ENCODE peak calls at places on chromosomes 13 and 19, in seven cellular contexts. M is fibroblast of pulmonary artery, S is uterus, P is lung, L is WERI-Rb-1, G is fibroblast of lung, R is dorsolateral prefrontal cortex. F is an unnamed sample.

GRCh38 chr19:43467730-43468129 is 2.3 kb upstream of the LYPD3 start:
- DNase-seq in S (no peak), M (peak; percentile 66), L (no peak), R (no peak), G (peak; percentile 74), P (no peak), F (peak; percentile 45)

GRCh38 chr13:51931606-51932005 is 69.8 kb downstream of the CCDC70 start:
- DNase-seq in R (no peak), P (no peak), G (no peak), L (no peak), S (no peak), M (no peak), F (no peak)

GRCh38 chr13:42821437-42821836 is 40.1 kb downstream of the FAM216B start:
- DNase-seq in R (no peak), L (no peak), G (peak; percentile 91), S (no peak), P (no peak), M (peak; percentile 88), F (peak; percentile 83)

GRCh38 chr19:34225659-34226015 is 28.7 kb upstream of the GARRE1 start:
- DNase-seq in S (no peak), M (no peak), G (peak; percentile 63), R (no peak), L (no peak), P (no peak), F (no peak)

GRCh38 chr19:3699071-3699740 is 1.1 kb downstream of the PIP5K1C start:
- DNase-seq in P (no peak), M (peak; percentile 58), G (peak; percentile 53), L (peak; percentile 69), S (peak; percentile 46), R (peak; percentile 70), F (peak; percentile 47)

GRCh38 chr13:73767747-73768315 is 366.4 kb downstream of the KLF12 start:
- DNase-seq in G (no peak), P (no peak), R (no peak), L (peak; percentile 38), S (no peak), M (no peak), F (no peak)

GRCh38 chr13:32314968-32315254 is 252 bp downstream of the ZAR1L start:
- DNase-seq in G (peak; percentile 63), M (peak; percentile 49), R (no peak), P (peak; percentile 51), S (no peak), L (peak; percentile 25), F (peak; percentile 58)

GRCh38 chr13:99386911-99387788 is 80.0 kb upstream of the GPR183 start:
- DNase-seq in G (no peak), P (peak; percentile 62), R (no peak), L (peak; percentile 91), S (no peak), M (peak; percentile 22), F (no peak)

GRCh38 chr13:48066310-48066989 is 28.5 kb downstream of the MED4 start:
- DNase-seq in R (no peak), S (no peak), L (peak; percentile 42), G (peak; percentile 49), M (peak; percentile 31), P (no peak), F (peak; percentile 26)

GRCh38 chr19:45306040-45306439 is 16.6 kb downstream of the CKM start:
- DNase-seq in P (no peak), M (no peak), S (no peak), L (no peak), R (no peak), G (no peak), F (peak; percentile 38)

GRCh38 chr13:22486490-22486889 is 694.3 kb upstream of the SGCG start:
- DNase-seq in S (no peak), P (no peak), G (no peak), R (no peak), L (no peak), M (no peak), F (no peak)

GRCh38 chr19:7831452-7831851 is 1.4 kb downstream of the EVI5L start:
- DNase-seq in M (peak; percentile 44), G (peak; percentile 36), L (peak; percentile 38), R (peak; percentile 52), P (no peak), S (no peak), F (peak; percentile 48)

GRCh38 chr13:77928909-77929308 is 10.3 kb upstream of the EDNRB start:
- DNase-seq in S (no peak), R (no peak), G (no peak), P (no peak), L (no peak), M (no peak), F (no peak)

GRCh38 chr13:76383671-76384461 is 502.3 kb downstream of the KCTD12 start:
- DNase-seq in S (no peak), M (peak; percentile 89), G (peak; percentile 98), P (peak; percentile 58), R (no peak), L (no peak), F (peak; percentile 96)

GRCh38 chr19:46784262-46785053 is 3.9 kb downstream of the SLC1A5 start:
- DNase-seq in R (no peak), M (peak; percentile 90), S (peak; percentile 83), P (peak; percentile 90), L (peak; percentile 78), G (peak; percentile 93), F (peak; percentile 97)

DNA sequence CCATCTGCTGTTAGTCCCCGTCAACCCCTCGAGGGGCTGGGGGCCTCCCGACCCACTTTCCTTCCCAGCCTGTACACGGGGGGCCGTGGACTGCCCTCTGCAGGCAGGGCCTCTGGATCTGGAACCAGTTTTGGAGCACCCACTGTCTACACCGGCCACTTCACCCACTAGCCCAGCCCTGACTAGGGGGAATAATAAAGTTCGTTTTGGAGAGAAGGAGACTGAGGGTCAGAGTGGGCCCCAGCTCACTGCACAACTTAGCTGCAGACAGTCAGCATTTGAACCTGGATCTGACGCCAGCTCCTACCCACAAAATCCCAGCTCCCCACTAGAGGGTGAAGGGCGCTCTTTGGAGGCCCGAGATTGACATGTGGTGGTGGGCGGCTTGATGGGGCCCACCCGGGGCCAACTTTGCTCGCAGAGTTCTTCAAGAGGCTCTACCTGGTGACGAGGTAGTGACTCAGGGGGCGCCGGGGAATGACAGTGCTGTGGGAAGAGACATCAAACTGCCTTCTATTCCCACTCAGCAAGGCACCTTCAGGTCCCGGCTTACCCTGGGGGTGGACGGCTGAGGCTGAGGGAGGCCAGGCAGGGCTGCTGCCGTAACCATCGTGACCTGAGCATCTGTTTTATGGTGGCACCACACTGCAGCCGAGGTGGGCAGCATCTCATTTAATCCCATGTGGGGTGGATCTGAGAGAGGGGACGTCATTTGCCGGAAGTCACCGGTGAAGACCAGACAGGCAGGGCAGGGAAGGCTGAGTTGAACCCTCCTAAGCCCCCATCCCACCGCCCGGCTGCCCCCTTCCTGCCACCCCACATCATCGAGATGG is 1.8 kb downstream of the LINGO3 start:
- DNase-seq in R (no peak), P (no peak), G (no peak), L (no peak), S (no peak), M (no peak), F (no peak)
- H3K4me3 ChIP-seq in R (no peak overlapping the region), P (no peak overlapping the region), G (no peak overlapping the region), L (no peak overlapping the region), S (no peak overlapping the region), M (no peak overlapping the region), F (no peak overlapping the region)

GRCh38 chr19:30407310-30407709 is 35.1 kb downstream of the ZNF536 start:
- DNase-seq in P (no peak), G (no peak), R (no peak), S (no peak), L (no peak), M (no peak), F (no peak)

GRCh38 chr19:30402790-30403189 is 30.6 kb downstream of the ZNF536 start:
- DNase-seq in G (no peak), S (no peak), P (no peak), L (no peak), M (no peak), R (no peak), F (no peak)

GRCh38 chr19:30408734-30409301 is 36.6 kb downstream of the ZNF536 start:
- DNase-seq in M (no peak), L (no peak), S (no peak), G (no peak), P (no peak), R (no peak), F (no peak)

GRCh38 chr19:30403583-30403982 is 31.4 kb downstream of the ZNF536 start:
- DNase-seq in M (no peak), R (no peak), G (no peak), S (no peak), L (no peak), P (no peak), F (no peak)

GRCh38 chr19:30406220-30406944 is 34.2 kb downstream of the ZNF536 start:
- DNase-seq in P (no peak), L (peak; percentile 48), R (peak; percentile 61), S (no peak), G (peak; percentile 1), M (no peak), F (no peak)
- TF ChIP-seq CTCF in P (no peak), L (peak; percentile 75), R (peak; percentile 46), S (no peak), G (no peak), M (no peak), F (no peak)

GRCh38 chr19:13460045-13460444 is 46.2 kb downstream of the CACNA1A start:
- DNase-seq in R (no peak), S (no peak), P (no peak), L (no peak), M (no peak), G (no peak), F (no peak)

GRCh38 chr19:13463296-13463695 is 43.0 kb downstream of the CACNA1A start:
- DNase-seq in G (peak; percentile 2), P (no peak), S (no peak), L (no peak), M (peak; percentile 14), R (no peak), F (peak; percentile 13)

GRCh38 chr19:13461536-13461935 is 44.7 kb downstream of the CACNA1A start:
- DNase-seq in G (no peak), R (peak; percentile 63), S (no peak), P (no peak), L (no peak), M (no peak), F (no peak)

GRCh38 chr19:13459351-13459750 is 46.9 kb downstream of the CACNA1A start:
- DNase-seq in P (no peak), G (no peak), S (no peak), M (no peak), L (no peak), R (peak; percentile 51), F (no peak)
- H3K4me3 ChIP-seq in P (no peak overlapping the region), G (no peak overlapping the region), S (no peak overlapping the region), M (no peak overlapping the region), L (no peak overlapping the region), R (peak overlapping the region; percentile 38), F (no peak overlapping the region)

GRCh38 chr19:13260883-13261653 is 110.9 kb downstream of the IER2 start:
- DNase-seq in M (peak; percentile 68), L (no peak), R (no peak), G (peak; percentile 88), S (no peak), P (no peak), F (peak; percentile 87)
- TF ChIP-seq CTCF in M (no peak), L (no peak), R (no peak), G (no peak), S (no peak), P (no peak), F (peak; percentile 19)

GRCh38 chr13:112984501-112984900 is 15.5 kb downstream of the MCF2L start:
- DNase-seq in R (no peak), M (no peak), L (no peak), G (no peak), S (no peak), P (no peak), F (no peak)
- H3K4me3 ChIP-seq in R (no peak overlapping the region), M (no peak overlapping the region), L (no peak overlapping the region), G (no peak overlapping the region), S (no peak overlapping the region), P (no peak overlapping the region), F (no peak overlapping the region)

F was measured in fibroblast of the aortic adventitia.